ENCODE peak calls at places on chromosomes 1 and 21, in six cellular contexts. R, M, J, L, H and C are unnamed samples.

GRCh38 chr1:209076688-209077087 is 506.8 kb upstream of the CAMK1G start:
- DNase-seq in J (no peak), H (peak), M (peak), R (no peak), L (no peak), C (no peak)

GRCh38 chr1:42940851-42941639 is 17.6 kb downstream of the SLC2A1 start:
- DNase-seq in M (peak), L (peak), H (no peak), J (no peak), R (peak), C (peak)

GRCh38 chr1:115668579-115668978 is 26.8 kb downstream of the VANGL1 start:
- DNase-seq in M (no peak), H (peak), R (peak), L (peak), J (no peak), C (no peak)

GRCh38 chr1:204493145-204493881 is 1.3 kb downstream of the PIK3C2B start:
- DNase-seq in M (peak), R (peak), H (peak), L (no peak), J (peak), C (peak)

GRCh38 chr1:116987256-116987555 is 14.4 kb upstream of the CD101 start:
- DNase-seq in M (no peak), L (no peak), H (peak), J (no peak), R (no peak), C (no peak)

GRCh38 chr1:77347646-77348045 is 65.8 kb downstream of the AK5 start:
- DNase-seq in L (peak), R (peak), H (no peak), J (no peak), M (peak), C (peak)

GRCh38 chr21:33985117-33986050 is 69.8 kb upstream of the ATP5PO start:
- DNase-seq in M (no peak), J (no peak), R (no peak), H (no peak), L (no peak), C (no peak)

GRCh38 chr1:226449823-226450222 is 41.9 kb upstream of the PARP1 start:
- DNase-seq in M (no peak), L (no peak), R (no peak), H (no peak), J (no peak), C (no peak)

GRCh38 chr1:170145691-170146676 is at the start of gene NTMT2:
- DNase-seq in H (peak), J (no peak), L (no peak), R (peak), M (no peak), C (no peak)

GRCh38 chr1:187237542-187237941 is 408.8 kb downstream of the PLA2G4A start:
- DNase-seq in L (no peak), R (no peak), J (no peak), M (no peak), H (no peak), C (no peak)

GRCh38 chr1:223419561-223419960 is 26.3 kb downstream of the CCDC185 start:
- DNase-seq in M (no peak), J (no peak), L (no peak), H (no peak), R (no peak), C (no peak)

GRCh38 chr1:223419115-223419514 is 25.9 kb downstream of the CCDC185 start:
- DNase-seq in M (no peak), L (no peak), H (no peak), J (no peak), R (no peak), C (no peak)

GRCh38 chr1:223421025-223421424 is 27.8 kb downstream of the CCDC185 start:
- DNase-seq in L (no peak), J (peak), H (no peak), M (no peak), R (no peak), C (no peak)

GRCh38 chr1:223417444-223417843 is 24.2 kb downstream of the CCDC185 start:
- DNase-seq in J (no peak), L (no peak), M (no peak), H (no peak), R (no peak), C (no peak)

DNA sequence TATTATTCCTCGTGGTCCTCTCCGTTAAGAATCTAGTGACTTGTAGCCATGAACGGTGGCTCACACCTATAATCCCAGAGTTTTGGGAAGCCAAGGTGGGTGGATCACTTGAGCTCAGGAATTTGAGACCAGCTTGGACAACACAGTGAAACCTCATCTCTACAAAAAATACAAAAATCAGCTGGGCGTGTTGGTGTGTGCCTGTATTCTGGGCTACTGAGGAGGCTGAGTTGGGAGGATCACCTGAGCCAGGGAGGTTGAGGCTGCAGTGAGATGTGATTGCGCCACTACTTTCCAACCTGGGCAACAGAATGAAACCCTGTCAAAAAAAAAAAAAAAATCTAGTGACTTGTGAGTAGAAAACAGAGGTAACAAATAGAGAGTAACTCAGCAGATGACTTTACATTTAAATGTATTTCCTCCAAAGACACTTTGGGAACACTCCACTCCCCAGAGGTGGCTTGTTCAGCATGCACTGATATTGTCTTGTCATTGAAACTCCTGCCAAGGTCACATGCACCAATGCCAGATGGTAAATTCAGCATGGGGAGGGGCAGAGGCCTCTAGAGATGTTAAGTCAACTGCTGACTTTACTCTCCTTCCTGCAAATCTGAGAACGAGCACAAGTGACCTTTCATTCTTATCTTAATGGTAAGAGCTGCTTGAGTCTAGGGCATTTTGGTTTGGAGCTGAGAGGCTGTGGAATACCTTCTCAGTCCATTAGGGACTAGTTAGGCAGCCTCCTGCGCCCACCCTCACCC is 24.9 kb downstream of the CCDC185 start:
- DNase-seq in L (no peak), H (no peak), J (no peak), R (no peak), M (no peak), C (no peak)
- TF ChIP-seq CTCF in L (no peak), H (no peak), J (no peak), R (no peak), M (no peak), C (no peak)

GRCh38 chr21:43317959-43318358 is 109.0 kb downstream of the SIK1 start:
- DNase-seq in M (no peak), R (no peak), J (no peak), H (no peak), L (no peak), C (no peak)
- TF ChIP-seq CTCF in M (no peak), R (no peak), J (no peak), H (peak), L (peak), C (no peak)

GRCh38 chr21:35441868-35442582 is 392.9 kb upstream of the RUNX1 start:
- DNase-seq in H (no peak), L (no peak), J (no peak), M (no peak), R (no peak), C (no peak)
- TF ChIP-seq CTCF in H (peak), L (peak), J (no peak), M (no peak), R (no peak), C (no peak)

GRCh38 chr1:207669469-207670111 is 24.7 kb downstream of the CR1L start:
- DNase-seq in J (no peak), M (no peak), L (no peak), H (no peak), R (no peak), C (no peak)

GRCh38 chr1:207670192-207670591 is 25.3 kb downstream of the CR1L start:
- DNase-seq in J (no peak), R (no peak), L (no peak), H (no peak), M (no peak), C (no peak)

GRCh38 chr1:207670997-207671396 is 26.1 kb downstream of the CR1L start:
- DNase-seq in R (no peak), J (no peak), H (no peak), M (no peak), L (no peak), C (no peak)

GRCh38 chr1:207673399-207673798 is 28.5 kb downstream of the CR1L start:
- DNase-seq in R (no peak), J (no peak), M (no peak), L (no peak), H (no peak), C (no peak)

GRCh38 chr1:207672525-207673130 is 27.7 kb downstream of the CR1L start:
- DNase-seq in R (peak), M (peak), J (no peak), L (peak), H (peak), C (peak)
- TF ChIP-seq CTCF in R (peak), M (peak), J (peak), L (peak), H (peak), C (peak)